ENCODE peak calls at places on chromosomes 3 and 15, in ten cellular contexts. P is tibial nerve, U is mammary epithelial cell, S is dorsolateral prefrontal cortex, E is skeletal muscle cell, I is NT2/D1, M is AG09309, L is Caco-2, O is neural progenitor cell, K is AG04449. D is an unnamed sample.

GRCh38 chr3:139538733-139539132 is 809 bp downstream of the RBP1 start:
- DNase-seq in O (peak), K (no peak), M (no peak), S (peak), U (no peak), E (no peak), I (no peak), P (no peak), L (no peak), D (no peak)

GRCh38 chr3:66812126-66812525 is 186.0 kb upstream of the KBTBD8 start:
- DNase-seq in P (no peak), L (no peak), I (no peak), O (no peak), M (no peak), S (no peak), K (no peak), U (peak), E (no peak), D (no peak)

GRCh38 chr3:54909236-54909635 is 18.6 kb downstream of the LRTM1 start:
- DNase-seq in P (no peak), L (no peak), I (no peak), U (no peak), M (no peak), O (no peak), E (no peak), S (no peak), K (no peak), D (peak)

GRCh38 chr15:101193063-101193712 is 58.7 kb downstream of the CHSY1 start:
- DNase-seq in P (no peak), O (no peak), L (no peak), U (no peak), S (no peak), I (no peak), M (no peak), E (peak), K (no peak), D (no peak)

GRCh38 chr3:29525254-29525881 is 244.5 kb downstream of the RBMS3 start:
- DNase-seq in O (no peak), K (no peak), L (no peak), I (no peak), M (peak), S (no peak), P (peak), U (peak), E (peak), D (no peak)

GRCh38 chr15:67132276-67132675 is 66.9 kb downstream of the SMAD3 start:
- DNase-seq in U (no peak), L (no peak), I (no peak), O (no peak), S (no peak), E (no peak), M (no peak), K (no peak), P (no peak), D (no peak)

GRCh38 chr3:2869905-2870304 is 240.3 kb downstream of the IL5RA start:
- DNase-seq in M (no peak), L (no peak), U (no peak), K (no peak), P (no peak), S (no peak), O (no peak), I (no peak), E (no peak), D (no peak)

GRCh38 chr15:39804026-39804425 is 21.4 kb upstream of the FSIP1 start:
- DNase-seq in O (no peak), L (no peak), U (peak), K (no peak), P (no peak), E (peak), I (no peak), S (no peak), M (no peak), D (no peak)

GRCh38 chr15:86044981-86045380 is 34.7 kb upstream of the AGBL1 start:
- DNase-seq in S (no peak), I (no peak), P (no peak), U (no peak), M (no peak), O (peak), K (no peak), E (no peak), L (no peak), D (no peak)

GRCh38 chr15:36609793-36610192 is 30.4 kb downstream of the CDIN1 start:
- DNase-seq in M (no peak), O (no peak), S (no peak), L (no peak), K (no peak), E (no peak), U (no peak), I (no peak), P (no peak), D (no peak)

GRCh38 chr3:168223085-168223484 is 127.4 kb upstream of the GOLIM4 start:
- DNase-seq in L (no peak), U (no peak), S (no peak), E (no peak), O (no peak), K (no peak), I (peak), P (no peak), M (no peak), D (no peak)

DNA sequence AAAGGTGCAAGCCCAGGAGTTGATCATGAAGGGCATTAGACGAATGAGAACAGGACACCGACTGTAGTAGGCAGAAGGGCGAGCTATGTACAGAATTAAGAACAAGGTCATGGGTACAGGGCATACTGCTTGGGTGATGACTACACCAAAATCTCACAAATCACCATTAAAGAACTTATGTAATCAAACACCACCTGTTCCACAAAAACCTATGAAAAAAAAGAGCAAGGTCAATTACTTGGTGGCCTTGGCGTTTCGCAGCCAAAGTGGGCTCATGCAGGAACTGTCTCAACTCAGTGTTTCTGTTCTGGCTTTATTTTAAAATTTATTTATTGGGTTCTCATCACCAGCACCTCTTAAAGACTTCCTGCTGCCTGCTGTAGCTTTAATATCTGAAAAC is 2.1 kb downstream of the KAT2B start:
- DNase-seq in P (no peak), I (no peak), S (no peak), L (no peak), E (no peak), U (no peak), K (no peak), O (no peak), M (no peak), D (no peak)
- H3K4me3 ChIP-seq in P (no peak), I (no peak), S (peak), L (no peak), E (no peak), U (no peak), K (no peak), O (no peak), M (no peak), D (no peak)

GRCh38 chr3:98763814-98764691 is 913 bp downstream of the ST3GAL6 start:
- DNase-seq in O (no peak), E (no peak), K (no peak), M (no peak), P (no peak), S (no peak), L (no peak), I (no peak), U (no peak), D (no peak)
- H3K4me3 ChIP-seq in O (no peak), E (no peak), K (no peak), M (no peak), P (no peak), S (no peak), L (no peak), I (no peak), U (no peak), D (no peak)

GRCh38 chr3:184677344-184678316 is 34.2 kb downstream of the MAGEF1 start:
- DNase-seq in U (no peak), M (no peak), P (no peak), I (no peak), O (no peak), E (no peak), L (no peak), S (no peak), K (no peak), D (no peak)

GRCh38 chr3:184680411-184680990 is 31.4 kb downstream of the MAGEF1 start:
- DNase-seq in O (no peak), M (no peak), S (no peak), P (no peak), U (no peak), L (no peak), K (no peak), E (no peak), I (no peak), D (no peak)

GRCh38 chr3:184676927-184677326 is 34.9 kb downstream of the MAGEF1 start:
- DNase-seq in U (no peak), S (no peak), M (no peak), I (no peak), E (no peak), L (no peak), K (no peak), O (no peak), P (no peak), D (no peak)

GRCh38 chr3:184678317-184679055 is 33.4 kb downstream of the MAGEF1 start:
- DNase-seq in U (no peak), I (no peak), K (no peak), O (no peak), M (no peak), P (no peak), E (no peak), L (no peak), S (no peak), D (no peak)

GRCh38 chr3:184679056-184679502 is 32.8 kb downstream of the MAGEF1 start:
- DNase-seq in P (no peak), S (no peak), K (no peak), I (no peak), M (no peak), U (no peak), E (peak), O (peak), L (no peak), D (no peak)
- H3K4me3 ChIP-seq in P (no peak), S (no peak), K (no peak), I (peak), M (no peak), U (no peak), E (no peak), O (peak), L (no peak), D (no peak)

DNA sequence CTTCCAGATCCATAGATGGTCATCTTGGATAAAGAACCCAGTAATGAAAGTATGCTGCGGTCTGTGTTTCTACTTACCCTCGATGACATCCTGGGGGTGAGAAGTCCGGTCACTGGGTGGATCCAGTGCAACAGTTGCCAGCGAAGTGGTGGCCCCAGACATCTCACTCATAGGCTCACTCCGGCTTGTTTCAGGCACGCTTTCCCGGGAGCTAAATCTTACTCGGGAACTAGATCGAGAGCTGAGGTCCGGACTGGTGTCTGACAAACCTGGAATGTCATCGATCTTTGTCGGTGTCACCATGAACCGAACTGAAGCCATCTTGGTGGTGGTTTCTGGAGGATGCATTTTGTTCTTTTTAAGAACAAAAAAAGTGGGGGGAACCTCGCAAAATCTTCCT is 1.2 kb downstream of the SLC12A6 start:
- DNase-seq in L (no peak), K (no peak), U (no peak), M (no peak), E (no peak), O (no peak), I (no peak), S (no peak), P (no peak), D (no peak)
- H3K4me3 ChIP-seq in L (no peak), K (no peak), U (no peak), M (peak), E (no peak), O (peak), I (no peak), S (peak), P (peak), D (no peak)

GRCh38 chr3:31147550-31147949 is 253.1 kb upstream of the GADL1 start:
- DNase-seq in U (no peak), L (no peak), M (no peak), I (no peak), P (no peak), K (no peak), S (no peak), O (no peak), E (no peak), D (no peak)
- H3K4me3 ChIP-seq in U (no peak), L (no peak), M (no peak), I (no peak), P (no peak), K (no peak), S (no peak), O (no peak), E (no peak), D (no peak)

GRCh38 chr15:33068007-33068441 is 126.5 kb downstream of the FMN1 start:
- DNase-seq in P (no peak), U (peak), I (no peak), S (peak), E (no peak), K (no peak), M (peak), O (peak), L (peak), D (peak)
- H3K4me3 ChIP-seq in P (peak), U (peak), I (peak), S (no peak), E (no peak), K (peak), M (peak), O (no peak), L (no peak), D (no peak)

GRCh38 chr3:195892355-195893120 is 15.8 kb downstream of the TNK2 start:
- DNase-seq in O (peak), K (no peak), S (peak), P (peak), I (no peak), M (no peak), E (peak), L (no peak), U (peak), D (no peak)
- H3K4me3 ChIP-seq in O (no peak), K (peak), S (peak), P (peak), I (no peak), M (no peak), E (peak), L (no peak), U (peak), D (peak)